ENCODE peak calls at places on chromosomes 1 and 21, in five cellular contexts. One of them, this sample, is unnamed.

GRCh38 chr1:88104234-88104633 is 579.8 kb upstream of the PKN2 start:
- DNase-seq in cardiac fibroblast: peak; percentile 6
- DNase-seq in substantia nigra: no peak
- DNase-seq in D341Med: no peak
- DNase-seq in NCI-H446: no peak
- DNase-seq in this sample: no peak

GRCh38 chr1:28236656-28237331 is 870 bp downstream of the ATP5IF1 start:
- DNase-seq in D341Med: no peak
- DNase-seq in cardiac fibroblast: no peak
- DNase-seq in NCI-H446: no peak
- DNase-seq in substantia nigra: no peak
- DNase-seq in this sample: no peak

GRCh38 chr21:15272171-15272570 is 207.4 kb upstream of the NRIP1 start:
- DNase-seq in NCI-H446: no peak
- DNase-seq in cardiac fibroblast: no peak
- DNase-seq in D341Med: no peak
- DNase-seq in substantia nigra: no peak
- DNase-seq in this sample: no peak

GRCh38 chr1:234541281-234541975 is 62.4 kb upstream of the TARBP1 start:
- DNase-seq in D341Med: no peak
- DNase-seq in cardiac fibroblast: peak; percentile 63
- DNase-seq in substantia nigra: no peak
- DNase-seq in NCI-H446: no peak
- DNase-seq in this sample: no peak

GRCh38 chr1:98102369-98103030 is 181.7 kb upstream of the DPYD start:
- DNase-seq in NCI-H446: peak; percentile 95
- DNase-seq in cardiac fibroblast: peak; percentile 70
- DNase-seq in D341Med: no peak
- DNase-seq in substantia nigra: no peak
- DNase-seq in this sample: no peak

GRCh38 chr1:170800243-170800642 is 135.1 kb upstream of the MROH9 start:
- DNase-seq in substantia nigra: no peak
- DNase-seq in NCI-H446: no peak
- DNase-seq in cardiac fibroblast: no peak
- DNase-seq in D341Med: no peak
- DNase-seq in this sample: no peak

GRCh38 chr1:36089393-36090121 is 865 bp downstream of the ADPRS start:
- DNase-seq in D341Med: no peak
- DNase-seq in NCI-H446: no peak
- DNase-seq in cardiac fibroblast: peak; percentile 52
- DNase-seq in substantia nigra: no peak
- DNase-seq in this sample: no peak

GRCh38 chr1:54112969-54113368 is 39.8 kb downstream of the CDCP2 start:
- DNase-seq in NCI-H446: no peak
- DNase-seq in cardiac fibroblast: no peak
- DNase-seq in substantia nigra: no peak
- DNase-seq in D341Med: no peak
- DNase-seq in this sample: no peak

GRCh38 chr1:207811920-207812720 is 60.3 kb downstream of the CD46 start:
- DNase-seq in cardiac fibroblast: peak; percentile 51
- DNase-seq in substantia nigra: peak; percentile 85
- DNase-seq in D341Med: no peak
- DNase-seq in NCI-H446: no peak
- DNase-seq in this sample: peak; percentile 84

GRCh38 chr1:155063550-155064108 is at the start of gene EFNA4:
- DNase-seq in D341Med: peak; percentile 85
- DNase-seq in substantia nigra: peak; percentile 48
- DNase-seq in NCI-H446: peak; percentile 73
- DNase-seq in cardiac fibroblast: peak; percentile 82
- DNase-seq in this sample: peak; percentile 54

GRCh38 chr1:1359668-1360468 is 1.5 kb upstream of the MXRA8 start:
- DNase-seq in substantia nigra: no peak
- DNase-seq in D341Med: no peak
- DNase-seq in NCI-H446: no peak
- DNase-seq in cardiac fibroblast: peak; percentile 34
- DNase-seq in this sample: no peak

GRCh38 chr1:30868833-30869435 is 39.6 kb downstream of the SDC3 start:
- DNase-seq in substantia nigra: no peak
- DNase-seq in D341Med: no peak
- DNase-seq in cardiac fibroblast: no peak
- DNase-seq in NCI-H446: no peak
- DNase-seq in this sample: no peak

GRCh38 chr1:240000634-240001033 is 91.0 kb upstream of the FMN2 start:
- DNase-seq in substantia nigra: no peak
- DNase-seq in D341Med: no peak
- DNase-seq in NCI-H446: no peak
- DNase-seq in cardiac fibroblast: peak; percentile 83
- DNase-seq in this sample: no peak

GRCh38 chr1:28737245-28738137 is 751 bp downstream of the YTHDF2 start:
- DNase-seq in cardiac fibroblast: peak; percentile 58
- DNase-seq in D341Med: peak; percentile 78
- DNase-seq in NCI-H446: peak; percentile 48
- DNase-seq in substantia nigra: peak; percentile 11
- DNase-seq in this sample: peak; percentile 12

GRCh38 chr21:18468775-18469174 is 65.2 kb upstream of the TMPRSS15 start:
- DNase-seq in cardiac fibroblast: no peak
- DNase-seq in NCI-H446: no peak
- DNase-seq in D341Med: no peak
- DNase-seq in substantia nigra: no peak
- DNase-seq in this sample: no peak

GRCh38 chr1:202127061-202127460 is 4.3 kb downstream of the GPR37L1 start:
- DNase-seq in substantia nigra: no peak
- DNase-seq in cardiac fibroblast: no peak
- DNase-seq in NCI-H446: no peak
- DNase-seq in D341Med: no peak
- DNase-seq in this sample: no peak

GRCh38 chr1:147641695-147642592 is 28.4 kb downstream of the ACP6 start:
- DNase-seq in cardiac fibroblast: peak; percentile 73
- DNase-seq in D341Med: peak; percentile 73
- DNase-seq in substantia nigra: no peak
- DNase-seq in NCI-H446: peak; percentile 73
- DNase-seq in this sample: no peak

GRCh38 chr1:198929961-198930599 is 291.2 kb downstream of the PTPRC start:
- DNase-seq in cardiac fibroblast: peak; percentile 60
- DNase-seq in D341Med: no peak
- DNase-seq in NCI-H446: peak; percentile 57
- DNase-seq in substantia nigra: no peak
- DNase-seq in this sample: peak; percentile 64

GRCh38 chr1:110056776-110057175 is 13.7 kb downstream of the ALX3 start:
- DNase-seq in cardiac fibroblast: peak; percentile 86
- DNase-seq in NCI-H446: peak; percentile 22
- DNase-seq in substantia nigra: no peak
- DNase-seq in D341Med: no peak
- DNase-seq in this sample: no peak

GRCh38 chr1:198830397-198830796 is 191.6 kb downstream of the PTPRC start:
- DNase-seq in substantia nigra: no peak
- DNase-seq in D341Med: no peak
- DNase-seq in cardiac fibroblast: no peak
- DNase-seq in NCI-H446: peak; percentile 75
- DNase-seq in this sample: no peak

GRCh38 chr1:151574575-151575529 is 34.7 kb downstream of the TUFT1 start:
- DNase-seq in substantia nigra: no peak
- DNase-seq in cardiac fibroblast: peak; percentile 94
- DNase-seq in NCI-H446: no peak
- DNase-seq in D341Med: no peak
- DNase-seq in this sample: no peak

GRCh38 chr1:235093013-235093618 is 35.5 kb downstream of the TOMM20 start:
- DNase-seq in D341Med: peak; percentile 74
- DNase-seq in NCI-H446: peak; percentile 64
- DNase-seq in cardiac fibroblast: peak; percentile 86
- DNase-seq in substantia nigra: peak; percentile 24
- DNase-seq in this sample: peak; percentile 66

GRCh38 chr1:167776151-167776550 is 54.4 kb downstream of the MPZL1 start:
- DNase-seq in substantia nigra: no peak
- DNase-seq in cardiac fibroblast: peak; percentile 29
- DNase-seq in NCI-H446: no peak
- DNase-seq in D341Med: no peak
- DNase-seq in this sample: no peak

GRCh38 chr21:44347911-44348451 is 5.4 kb upstream of the TRPM2 start:
- DNase-seq in substantia nigra: no peak
- DNase-seq in cardiac fibroblast: no peak
- DNase-seq in NCI-H446: no peak
- DNase-seq in D341Med: peak; percentile 21
- DNase-seq in this sample: no peak

GRCh38 chr1:81733465-81733864 is 67.3 kb upstream of the ADGRL2 start:
- DNase-seq in substantia nigra: no peak
- DNase-seq in D341Med: no peak
- DNase-seq in NCI-H446: no peak
- DNase-seq in cardiac fibroblast: no peak
- DNase-seq in this sample: no peak

GRCh38 chr1:246537887-246538286 is 28.2 kb downstream of the TFB2M start:
- DNase-seq in substantia nigra: no peak
- DNase-seq in D341Med: no peak
- DNase-seq in cardiac fibroblast: no peak
- DNase-seq in NCI-H446: no peak
- DNase-seq in this sample: no peak

GRCh38 chr1:184889902-184890301 is 84.4 kb downstream of the NIBAN1 start:
- DNase-seq in NCI-H446: no peak
- DNase-seq in D341Med: no peak
- DNase-seq in substantia nigra: no peak
- DNase-seq in cardiac fibroblast: peak; percentile 48
- DNase-seq in this sample: no peak

GRCh38 chr1:37794372-37795339 is 1.0 kb downstream of the MANEAL start:
- DNase-seq in substantia nigra: no peak
- DNase-seq in cardiac fibroblast: no peak
- DNase-seq in D341Med: peak; percentile 58
- DNase-seq in NCI-H446: peak; percentile 20
- DNase-seq in this sample: no peak

GRCh38 chr1:234602334-234603220 is 7.4 kb downstream of the IRF2BP2 start:
- DNase-seq in substantia nigra: no peak
- DNase-seq in NCI-H446: peak; percentile 68
- DNase-seq in D341Med: no peak
- DNase-seq in cardiac fibroblast: peak; percentile 97
- DNase-seq in this sample: peak; percentile 76

GRCh38 chr1:228009828-228010775 is 3.3 kb downstream of the WNT3A start:
- DNase-seq in NCI-H446: no peak
- DNase-seq in D341Med: peak; percentile 42
- DNase-seq in cardiac fibroblast: no peak
- DNase-seq in substantia nigra: no peak
- DNase-seq in this sample: no peak

GRCh38 chr1:43285269-43285986 is at the start of gene C1orf210:
- DNase-seq in cardiac fibroblast: no peak
- DNase-seq in NCI-H446: no peak
- DNase-seq in D341Med: no peak
- DNase-seq in substantia nigra: no peak
- DNase-seq in this sample: no peak

GRCh38 chr1:100077525-100077924 is 55.2 kb downstream of the SASS6 start:
- DNase-seq in cardiac fibroblast: no peak
- DNase-seq in NCI-H446: no peak
- DNase-seq in substantia nigra: no peak
- DNase-seq in D341Med: no peak
- DNase-seq in this sample: peak; percentile 37